ENCODE peak calls at places on chromosomes 5 and 9, in seven cellular contexts. One of them, this sample, is unnamed.

GRCh38 chr9:17807670-17808282 is 228.9 kb downstream of the SH3GL2 start:
- DNase-seq in HepG2: peak
- DNase-seq in endothelial cell of umbilical vein: no peak
- DNase-seq in HCT116: no peak
- DNase-seq in H1: no peak
- DNase-seq in GM23338: no peak
- DNase-seq in GM12878: no peak
- DNase-seq in this sample: no peak

GRCh38 chr5:40622463-40623252 is 57.1 kb upstream of the PTGER4 start:
- DNase-seq in HepG2: no peak
- DNase-seq in endothelial cell of umbilical vein: no peak
- DNase-seq in HCT116: no peak
- DNase-seq in H1: no peak
- DNase-seq in GM23338: peak
- DNase-seq in GM12878: no peak
- DNase-seq in this sample: no peak

GRCh38 chr5:149671544-149671943 is 58.6 kb upstream of the PPARGC1B start:
- DNase-seq in HepG2: no peak
- DNase-seq in endothelial cell of umbilical vein: no peak
- DNase-seq in HCT116: no peak
- DNase-seq in H1: no peak
- DNase-seq in GM23338: no peak
- DNase-seq in GM12878: no peak
- DNase-seq in this sample: no peak

GRCh38 chr5:154940772-154941620 is at the start of gene MRPL22:
- DNase-seq in HepG2: peak
- DNase-seq in endothelial cell of umbilical vein: peak
- DNase-seq in HCT116: peak
- DNase-seq in H1: peak
- DNase-seq in GM23338: peak
- DNase-seq in GM12878: peak
- DNase-seq in this sample: peak

GRCh38 chr5:88956416-88956815 is 73.4 kb upstream of the MEF2C start:
- DNase-seq in HepG2: no peak
- DNase-seq in endothelial cell of umbilical vein: no peak
- DNase-seq in HCT116: no peak
- DNase-seq in H1: no peak
- DNase-seq in GM23338: no peak
- DNase-seq in GM12878: no peak
- DNase-seq in this sample: no peak

GRCh38 chr9:92720807-92721535 is 43.7 kb downstream of the BICD2 start:
- DNase-seq in HepG2: no peak
- DNase-seq in endothelial cell of umbilical vein: no peak
- DNase-seq in HCT116: no peak
- DNase-seq in H1: no peak
- DNase-seq in GM23338: no peak
- DNase-seq in GM12878: no peak
- DNase-seq in this sample: no peak

GRCh38 chr5:175692996-175693700 is 35.3 kb downstream of the HRH2 start:
- DNase-seq in HepG2: no peak
- DNase-seq in endothelial cell of umbilical vein: no peak
- DNase-seq in HCT116: no peak
- DNase-seq in H1: no peak
- DNase-seq in GM23338: no peak
- DNase-seq in GM12878: no peak
- DNase-seq in this sample: no peak

GRCh38 chr5:26945881-26946280 is 92.5 kb downstream of the CDH9 start:
- DNase-seq in HepG2: no peak
- DNase-seq in endothelial cell of umbilical vein: no peak
- DNase-seq in HCT116: no peak
- DNase-seq in H1: no peak
- DNase-seq in GM23338: peak
- DNase-seq in GM12878: no peak
- DNase-seq in this sample: no peak

GRCh38 chr9:100058699-100059579 is 39.9 kb downstream of the ERP44 start:
- DNase-seq in HepG2: no peak
- DNase-seq in endothelial cell of umbilical vein: no peak
- DNase-seq in HCT116: no peak
- DNase-seq in H1: no peak
- DNase-seq in GM23338: no peak
- DNase-seq in GM12878: peak
- DNase-seq in this sample: no peak

GRCh38 chr5:178453224-178453623 is 137.0 kb downstream of the COL23A1 start:
- DNase-seq in HepG2: no peak
- DNase-seq in endothelial cell of umbilical vein: no peak
- DNase-seq in HCT116: no peak
- DNase-seq in H1: peak
- DNase-seq in GM23338: no peak
- DNase-seq in GM12878: no peak
- DNase-seq in this sample: no peak

GRCh38 chr9:15211160-15211993 is 95.6 kb downstream of the TTC39B start:
- DNase-seq in HepG2: peak
- DNase-seq in endothelial cell of umbilical vein: peak
- DNase-seq in HCT116: peak
- DNase-seq in H1: peak
- DNase-seq in GM23338: peak
- DNase-seq in GM12878: peak
- DNase-seq in this sample: peak

GRCh38 chr5:45408067-45408466 is 288.1 kb downstream of the HCN1 start:
- DNase-seq in HepG2: no peak
- DNase-seq in endothelial cell of umbilical vein: no peak
- DNase-seq in HCT116: no peak
- DNase-seq in H1: no peak
- DNase-seq in GM23338: no peak
- DNase-seq in GM12878: no peak
- DNase-seq in this sample: no peak

GRCh38 chr5:76766746-76767145 is 50.8 kb downstream of the F2R start:
- DNase-seq in HepG2: no peak
- DNase-seq in endothelial cell of umbilical vein: peak
- DNase-seq in HCT116: peak
- DNase-seq in H1: no peak
- DNase-seq in GM23338: no peak
- DNase-seq in GM12878: no peak
- DNase-seq in this sample: no peak

GRCh38 chr5:51644976-51645375 is 261.7 kb downstream of the ISL1 start:
- DNase-seq in HepG2: no peak
- DNase-seq in endothelial cell of umbilical vein: no peak
- DNase-seq in HCT116: no peak
- DNase-seq in H1: no peak
- DNase-seq in GM23338: no peak
- DNase-seq in GM12878: no peak
- DNase-seq in this sample: no peak

GRCh38 chr5:129511291-129511690 is 51.2 kb downstream of the ADAMTS19 start:
- DNase-seq in HepG2: no peak
- DNase-seq in endothelial cell of umbilical vein: no peak
- DNase-seq in HCT116: no peak
- DNase-seq in H1: no peak
- DNase-seq in GM23338: no peak
- DNase-seq in GM12878: no peak
- DNase-seq in this sample: no peak

GRCh38 chr5:37197340-37198050 is 51.7 kb downstream of the CPLANE1 start:
- DNase-seq in HepG2: no peak
- DNase-seq in endothelial cell of umbilical vein: peak
- DNase-seq in HCT116: no peak
- DNase-seq in H1: no peak
- DNase-seq in GM23338: peak
- DNase-seq in GM12878: no peak
- DNase-seq in this sample: no peak

GRCh38 chr9:119332522-119332921 is 36.7 kb downstream of the BRINP1 start:
- DNase-seq in HepG2: no peak
- DNase-seq in endothelial cell of umbilical vein: no peak
- DNase-seq in HCT116: no peak
- DNase-seq in H1: no peak
- DNase-seq in GM23338: no peak
- DNase-seq in GM12878: no peak
- DNase-seq in this sample: no peak

GRCh38 chr9:7121664-7122063 is 363.9 kb downstream of the KDM4C start:
- DNase-seq in HepG2: no peak
- DNase-seq in endothelial cell of umbilical vein: no peak
- DNase-seq in HCT116: no peak
- DNase-seq in H1: no peak
- DNase-seq in GM23338: no peak
- DNase-seq in GM12878: no peak
- DNase-seq in this sample: no peak
- TF ChIP-seq POLR2AphosphoS5 in HepG2: no peak
- TF ChIP-seq POLR2AphosphoS5 in endothelial cell of umbilical vein: no peak
- TF ChIP-seq POLR2AphosphoS5 in HCT116: no peak
- TF ChIP-seq POLR2AphosphoS5 in H1: no peak
- TF ChIP-seq POLR2AphosphoS5 in GM23338: no peak
- TF ChIP-seq POLR2AphosphoS5 in GM12878: no peak
- TF ChIP-seq POLR2AphosphoS5 in this sample: no peak

GRCh38 chr9:130150779-130151381 is 21.3 kb upstream of the NCS1 start:
- DNase-seq in HepG2: no peak
- DNase-seq in endothelial cell of umbilical vein: no peak
- DNase-seq in HCT116: peak
- DNase-seq in H1: no peak
- DNase-seq in GM23338: no peak
- DNase-seq in GM12878: no peak
- DNase-seq in this sample: no peak
- H3K27ac ChIP-seq in HepG2: no peak
- H3K27ac ChIP-seq in endothelial cell of umbilical vein: peak
- H3K27ac ChIP-seq in HCT116: no peak
- H3K27ac ChIP-seq in H1: no peak
- H3K27ac ChIP-seq in GM23338: no peak
- H3K27ac ChIP-seq in GM12878: no peak
- H3K27ac ChIP-seq in this sample: no peak

GRCh38 chr9:113350338-113350672 is 964 bp downstream of the BSPRY start:
- DNase-seq in HepG2: no peak
- DNase-seq in endothelial cell of umbilical vein: no peak
- DNase-seq in HCT116: no peak
- DNase-seq in H1: no peak
- DNase-seq in GM23338: no peak
- DNase-seq in GM12878: no peak
- DNase-seq in this sample: no peak

GRCh38 chr9:113349044-113349433 is 302 bp upstream of the BSPRY start:
- DNase-seq in HepG2: no peak
- DNase-seq in endothelial cell of umbilical vein: no peak
- DNase-seq in HCT116: no peak
- DNase-seq in H1: no peak
- DNase-seq in GM23338: peak
- DNase-seq in GM12878: no peak
- DNase-seq in this sample: no peak

GRCh38 chr9:113347479-113347878 is 1.9 kb upstream of the BSPRY start:
- DNase-seq in HepG2: no peak
- DNase-seq in endothelial cell of umbilical vein: no peak
- DNase-seq in HCT116: no peak
- DNase-seq in H1: no peak
- DNase-seq in GM23338: no peak
- DNase-seq in GM12878: no peak
- DNase-seq in this sample: no peak

GRCh38 chr9:113350937-113351336 is 1.6 kb downstream of the BSPRY start:
- DNase-seq in HepG2: no peak
- DNase-seq in endothelial cell of umbilical vein: no peak
- DNase-seq in HCT116: no peak
- DNase-seq in H1: no peak
- DNase-seq in GM23338: no peak
- DNase-seq in GM12878: peak
- DNase-seq in this sample: no peak

GRCh38 chr9:113349434-113350337 is at the start of gene BSPRY:
- DNase-seq in HepG2: no peak
- DNase-seq in endothelial cell of umbilical vein: no peak
- DNase-seq in HCT116: peak
- DNase-seq in H1: no peak
- DNase-seq in GM23338: peak
- DNase-seq in GM12878: no peak
- DNase-seq in this sample: no peak
- TF ChIP-seq EZH2 in HepG2: no peak
- TF ChIP-seq EZH2 in endothelial cell of umbilical vein: peak
- TF ChIP-seq EZH2 in HCT116: no peak
- TF ChIP-seq EZH2 in H1: peak
- TF ChIP-seq EZH2 in GM23338: no peak
- TF ChIP-seq EZH2 in GM12878: no peak
- TF ChIP-seq EZH2 in this sample: no peak

GRCh38 chr9:36572515-36573418 is at the start of gene MELK:
- DNase-seq in HepG2: peak
- DNase-seq in endothelial cell of umbilical vein: peak
- DNase-seq in HCT116: peak
- DNase-seq in H1: no peak
- DNase-seq in GM23338: peak
- DNase-seq in GM12878: no peak
- DNase-seq in this sample: no peak

GRCh38 chr9:36571333-36571732 is 1.4 kb upstream of the MELK start:
- DNase-seq in HepG2: no peak
- DNase-seq in endothelial cell of umbilical vein: no peak
- DNase-seq in HCT116: no peak
- DNase-seq in H1: no peak
- DNase-seq in GM23338: no peak
- DNase-seq in GM12878: no peak
- DNase-seq in this sample: no peak

DNA sequence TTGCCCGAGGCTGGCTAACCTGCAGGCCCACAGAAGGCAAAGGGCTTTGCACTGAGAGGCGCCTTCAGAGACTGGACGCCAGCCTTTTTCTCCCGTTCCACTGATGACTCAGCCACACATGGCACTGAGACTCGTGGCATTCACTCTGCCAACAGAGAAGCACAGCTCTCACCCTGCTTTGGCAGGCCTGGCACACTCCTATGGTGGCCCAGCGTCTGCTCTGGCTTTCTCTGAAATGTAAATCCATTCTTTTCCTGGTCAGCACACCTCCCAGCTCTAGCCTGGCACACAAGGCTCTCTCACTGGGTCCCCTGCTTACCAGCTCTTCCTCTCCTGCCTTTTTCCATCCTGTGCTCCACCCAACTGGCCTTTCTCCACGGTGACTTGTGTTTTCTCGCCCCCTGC is 5.9 kb upstream of the MELK start:
- DNase-seq in HepG2: no peak
- DNase-seq in endothelial cell of umbilical vein: peak
- DNase-seq in HCT116: no peak
- DNase-seq in H1: no peak
- DNase-seq in GM23338: no peak
- DNase-seq in GM12878: no peak
- DNase-seq in this sample: no peak
- TF ChIP-seq POLR2AphosphoS5 in HepG2: no peak
- TF ChIP-seq POLR2AphosphoS5 in endothelial cell of umbilical vein: no peak
- TF ChIP-seq POLR2AphosphoS5 in HCT116: no peak
- TF ChIP-seq POLR2AphosphoS5 in H1: no peak
- TF ChIP-seq POLR2AphosphoS5 in GM23338: no peak
- TF ChIP-seq POLR2AphosphoS5 in GM12878: no peak
- TF ChIP-seq POLR2AphosphoS5 in this sample: no peak

DNA sequence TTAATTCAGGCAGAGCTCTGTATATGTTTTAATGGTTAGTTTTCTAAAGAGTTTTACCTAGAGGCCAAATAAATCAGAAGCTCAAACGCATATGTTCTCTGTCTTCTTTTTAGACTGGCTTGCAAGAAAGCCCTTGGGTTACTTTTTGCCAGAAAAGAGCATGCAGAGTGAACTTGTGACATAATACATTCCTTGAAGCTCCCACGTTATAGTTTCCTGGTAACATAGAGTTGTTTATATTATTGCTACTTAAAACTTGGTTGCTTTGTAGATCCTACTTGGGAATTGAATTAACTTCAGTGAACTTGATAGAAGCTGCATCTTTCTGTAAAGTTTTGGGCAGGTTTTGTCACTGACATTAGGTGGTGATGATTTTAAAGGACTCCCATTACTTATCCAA is 102.9 kb downstream of the C9orf152 start:
- DNase-seq in HepG2: no peak
- DNase-seq in endothelial cell of umbilical vein: peak
- DNase-seq in HCT116: no peak
- DNase-seq in H1: no peak
- DNase-seq in GM23338: no peak
- DNase-seq in GM12878: no peak
- DNase-seq in this sample: no peak
- H3K27ac ChIP-seq in HepG2: no peak
- H3K27ac ChIP-seq in endothelial cell of umbilical vein: no peak
- H3K27ac ChIP-seq in HCT116: no peak
- H3K27ac ChIP-seq in H1: no peak
- H3K27ac ChIP-seq in GM23338: no peak
- H3K27ac ChIP-seq in GM12878: no peak
- H3K27ac ChIP-seq in this sample: no peak